ENCODE peak calls at places on chromosomes 3 and 15, in four cellular contexts. One of them, this sample, is unnamed.

GRCh38 chr15:85937661-85938060 is 142.0 kb upstream of the AGBL1 start:
- DNase-seq in DND-41: no peak
- DNase-seq in CD8-positive, alpha-beta memory T cell: no peak
- DNase-seq in uterus: no peak
- DNase-seq in this sample: no peak

GRCh38 chr3:27720899-27721716 is 1.0 kb downstream of the EOMES start:
- DNase-seq in DND-41: no peak
- DNase-seq in CD8-positive, alpha-beta memory T cell: peak; percentile 36
- DNase-seq in uterus: no peak
- DNase-seq in this sample: no peak

GRCh38 chr3:31977736-31978135 is 3.3 kb downstream of the OSBPL10 start:
- DNase-seq in DND-41: no peak
- DNase-seq in CD8-positive, alpha-beta memory T cell: no peak
- DNase-seq in uterus: no peak
- DNase-seq in this sample: no peak

GRCh38 chr3:144363856-144364255 is 392.2 kb downstream of the DIPK2A start:
- DNase-seq in DND-41: no peak
- DNase-seq in CD8-positive, alpha-beta memory T cell: no peak
- DNase-seq in uterus: no peak
- DNase-seq in this sample: no peak

GRCh38 chr3:16828815-16829214 is 55.9 kb upstream of the PLCL2 start:
- DNase-seq in DND-41: no peak
- DNase-seq in CD8-positive, alpha-beta memory T cell: peak; percentile 34
- DNase-seq in uterus: no peak
- DNase-seq in this sample: peak; percentile 48

GRCh38 chr3:65039754-65040210 is 352.0 kb upstream of the ADAMTS9 start:
- DNase-seq in DND-41: no peak
- DNase-seq in CD8-positive, alpha-beta memory T cell: no peak
- DNase-seq in uterus: peak; percentile 34
- DNase-seq in this sample: no peak

GRCh38 chr15:57353317-57353804 is 22.9 kb upstream of the CGNL1 start:
- DNase-seq in DND-41: no peak
- DNase-seq in CD8-positive, alpha-beta memory T cell: no peak
- DNase-seq in uterus: no peak
- DNase-seq in this sample: no peak

GRCh38 chr3:16410659-16411058 is 102.8 kb downstream of the RFTN1 start:
- DNase-seq in DND-41: no peak
- DNase-seq in CD8-positive, alpha-beta memory T cell: no peak
- DNase-seq in uterus: no peak
- DNase-seq in this sample: no peak

GRCh38 chr3:38489766-38490165 is 6.4 kb upstream of the EXOG start:
- DNase-seq in DND-41: no peak
- DNase-seq in CD8-positive, alpha-beta memory T cell: no peak
- DNase-seq in uterus: no peak
- DNase-seq in this sample: no peak

GRCh38 chr3:86815880-86816279 is 175.1 kb downstream of the VGLL3 start:
- DNase-seq in DND-41: no peak
- DNase-seq in CD8-positive, alpha-beta memory T cell: no peak
- DNase-seq in uterus: no peak
- DNase-seq in this sample: no peak

GRCh38 chr3:134976948-134977347 is 181.9 kb downstream of the EPHB1 start:
- DNase-seq in DND-41: no peak
- DNase-seq in CD8-positive, alpha-beta memory T cell: no peak
- DNase-seq in uterus: no peak
- DNase-seq in this sample: no peak

GRCh38 chr3:150377601-150378466 is 30.3 kb upstream of the TSC22D2 start:
- DNase-seq in DND-41: no peak
- DNase-seq in CD8-positive, alpha-beta memory T cell: no peak
- DNase-seq in uterus: no peak
- DNase-seq in this sample: no peak

GRCh38 chr3:102089904-102090492 is 240.7 kb downstream of the NFKBIZ start:
- DNase-seq in DND-41: no peak
- DNase-seq in CD8-positive, alpha-beta memory T cell: no peak
- DNase-seq in uterus: no peak
- DNase-seq in this sample: no peak

GRCh38 chr3:171199473-171199829 is 172.9 kb upstream of the SLC2A2 start:
- DNase-seq in DND-41: no peak
- DNase-seq in CD8-positive, alpha-beta memory T cell: no peak
- DNase-seq in uterus: no peak
- DNase-seq in this sample: no peak

GRCh38 chr3:111539351-111540331 is 2.4 kb upstream of the CD96 start:
- DNase-seq in DND-41: peak; percentile 84
- DNase-seq in CD8-positive, alpha-beta memory T cell: peak; percentile 67
- DNase-seq in uterus: no peak
- DNase-seq in this sample: peak; percentile 62

GRCh38 chr15:90286678-90287077 is 21.2 kb downstream of the NGRN start:
- DNase-seq in DND-41: peak; percentile 40
- DNase-seq in CD8-positive, alpha-beta memory T cell: peak; percentile 60
- DNase-seq in uterus: no peak
- DNase-seq in this sample: peak; percentile 48

GRCh38 chr3:43723121-43723734 is 32.5 kb downstream of the ABHD5 start:
- DNase-seq in DND-41: no peak
- DNase-seq in CD8-positive, alpha-beta memory T cell: no peak
- DNase-seq in uterus: no peak
- DNase-seq in this sample: no peak

GRCh38 chr3:52093751-52094525 is 37.6 kb upstream of the DUSP7 start:
- DNase-seq in DND-41: no peak
- DNase-seq in CD8-positive, alpha-beta memory T cell: no peak
- DNase-seq in uterus: no peak
- DNase-seq in this sample: no peak

GRCh38 chr3:159616234-159616825 is 372.3 kb upstream of the IL12A start:
- DNase-seq in DND-41: no peak
- DNase-seq in CD8-positive, alpha-beta memory T cell: no peak
- DNase-seq in uterus: peak; percentile 17
- DNase-seq in this sample: no peak

GRCh38 chr15:79186616-79187015 is 95.9 kb upstream of the ANKRD34C start:
- DNase-seq in DND-41: no peak
- DNase-seq in CD8-positive, alpha-beta memory T cell: no peak
- DNase-seq in uterus: no peak
- DNase-seq in this sample: no peak

GRCh38 chr15:63466378-63467192 is 37.8 kb upstream of the USP3 start:
- DNase-seq in DND-41: peak; percentile 35
- DNase-seq in CD8-positive, alpha-beta memory T cell: peak; percentile 78
- DNase-seq in uterus: peak; percentile 30
- DNase-seq in this sample: peak; percentile 73

GRCh38 chr3:52990637-52991036 is 55.2 kb downstream of the SFMBT1 start:
- DNase-seq in DND-41: no peak
- DNase-seq in CD8-positive, alpha-beta memory T cell: no peak
- DNase-seq in uterus: no peak
- DNase-seq in this sample: no peak

GRCh38 chr15:52193791-52194190 is 2.6 kb upstream of the GNB5 start:
- DNase-seq in DND-41: no peak
- DNase-seq in CD8-positive, alpha-beta memory T cell: no peak
- DNase-seq in uterus: no peak
- DNase-seq in this sample: no peak

GRCh38 chr3:194714564-194714963 is 28.9 kb downstream of the FAM43A start:
- DNase-seq in DND-41: no peak
- DNase-seq in CD8-positive, alpha-beta memory T cell: no peak
- DNase-seq in uterus: no peak
- DNase-seq in this sample: no peak

GRCh38 chr3:194714122-194714425 is 28.4 kb downstream of the FAM43A start:
- DNase-seq in DND-41: no peak
- DNase-seq in CD8-positive, alpha-beta memory T cell: no peak
- DNase-seq in uterus: no peak
- DNase-seq in this sample: no peak

GRCh38 chr3:194718069-194718468 is 32.4 kb downstream of the FAM43A start:
- DNase-seq in DND-41: no peak
- DNase-seq in CD8-positive, alpha-beta memory T cell: no peak
- DNase-seq in uterus: no peak
- DNase-seq in this sample: no peak

GRCh38 chr3:194713299-194714121 is 27.8 kb downstream of the FAM43A start:
- DNase-seq in DND-41: no peak
- DNase-seq in CD8-positive, alpha-beta memory T cell: no peak
- DNase-seq in uterus: no peak
- DNase-seq in this sample: no peak

GRCh38 chr3:194715022-194715800 is 29.5 kb downstream of the FAM43A start:
- DNase-seq in DND-41: no peak
- DNase-seq in CD8-positive, alpha-beta memory T cell: no peak
- DNase-seq in uterus: no peak
- DNase-seq in this sample: no peak
- H3K4me3 ChIP-seq in DND-41: no peak overlapping the region
- H3K4me3 ChIP-seq in CD8-positive, alpha-beta memory T cell: no peak overlapping the region
- H3K4me3 ChIP-seq in uterus: no peak overlapping the region
- H3K4me3 ChIP-seq in this sample: no peak overlapping the region

DNA sequence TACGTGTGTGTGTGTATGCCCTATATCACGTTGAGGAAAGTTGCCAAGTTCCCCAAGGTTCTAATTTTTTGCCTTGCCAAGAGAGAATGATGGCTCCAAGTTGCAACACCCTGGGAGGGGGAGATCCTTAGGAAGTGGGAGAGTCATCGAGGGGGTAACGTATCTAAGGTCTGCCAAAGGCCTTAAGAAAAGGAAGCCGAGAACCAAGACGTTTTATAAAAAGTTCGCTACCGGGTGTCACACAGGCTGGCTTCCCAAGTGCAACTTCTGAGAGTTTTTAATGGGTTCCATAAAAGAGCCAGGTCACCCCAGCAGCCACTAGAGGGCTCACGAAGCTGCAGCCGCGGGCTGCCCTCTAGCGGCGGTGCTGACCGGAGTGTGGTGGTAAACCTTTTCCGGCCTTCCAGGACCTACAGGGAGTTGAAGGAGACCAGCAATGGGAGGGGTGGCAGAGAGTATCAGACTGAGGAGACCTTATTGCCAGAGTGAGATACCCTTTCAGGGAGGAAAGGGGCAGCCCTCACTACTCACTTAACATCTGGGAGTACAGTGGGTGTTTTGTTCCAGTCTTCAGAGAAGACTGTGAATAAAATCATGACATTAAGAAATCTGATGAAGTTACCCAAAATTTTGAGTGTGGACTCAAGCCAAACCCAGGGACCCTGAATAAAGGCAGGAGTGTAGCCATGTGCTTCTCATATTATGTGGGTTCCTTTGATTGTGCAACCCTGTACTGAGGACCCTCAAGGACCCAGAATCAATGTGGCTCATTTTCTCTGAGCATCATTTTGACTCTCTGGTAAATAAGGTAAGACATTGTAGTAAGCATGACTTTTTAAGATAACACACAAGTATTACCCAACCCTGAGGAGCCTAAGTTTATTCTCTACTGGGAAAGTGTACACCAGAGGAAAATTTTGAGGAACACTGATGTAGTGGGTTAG is 2.5 kb upstream of the RFX7 start:
- DNase-seq in DND-41: peak; percentile 91
- DNase-seq in CD8-positive, alpha-beta memory T cell: peak; percentile 83
- DNase-seq in uterus: peak; percentile 78
- DNase-seq in this sample: peak; percentile 96
- H3K4me3 ChIP-seq in DND-41: peak overlapping the region; percentile 21
- H3K4me3 ChIP-seq in CD8-positive, alpha-beta memory T cell: peak overlapping the region; percentile 72
- H3K4me3 ChIP-seq in uterus: peak overlapping the region; percentile 13
- H3K4me3 ChIP-seq in this sample: peak overlapping the region; percentile 87

GRCh38 chr15:39783244-39783820 is 691 bp upstream of the FSIP1 start:
- DNase-seq in DND-41: no peak
- DNase-seq in CD8-positive, alpha-beta memory T cell: peak; percentile 19
- DNase-seq in uterus: no peak
- DNase-seq in this sample: no peak
- H3K4me3 ChIP-seq in DND-41: peak overlapping the region; percentile 96
- H3K4me3 ChIP-seq in CD8-positive, alpha-beta memory T cell: peak overlapping the region; percentile 94
- H3K4me3 ChIP-seq in uterus: peak overlapping the region; percentile 73
- H3K4me3 ChIP-seq in this sample: peak overlapping the region; percentile 79

GRCh38 chr3:100449214-100449613 is 43.2 kb upstream of the TMEM45A start:
- DNase-seq in DND-41: no peak
- DNase-seq in CD8-positive, alpha-beta memory T cell: no peak
- DNase-seq in uterus: no peak
- DNase-seq in this sample: no peak

GRCh38 chr3:100443690-100444089 is 42.4 kb downstream of the LNP1 start:
- DNase-seq in DND-41: no peak
- DNase-seq in CD8-positive, alpha-beta memory T cell: no peak
- DNase-seq in uterus: no peak
- DNase-seq in this sample: no peak

DNA sequence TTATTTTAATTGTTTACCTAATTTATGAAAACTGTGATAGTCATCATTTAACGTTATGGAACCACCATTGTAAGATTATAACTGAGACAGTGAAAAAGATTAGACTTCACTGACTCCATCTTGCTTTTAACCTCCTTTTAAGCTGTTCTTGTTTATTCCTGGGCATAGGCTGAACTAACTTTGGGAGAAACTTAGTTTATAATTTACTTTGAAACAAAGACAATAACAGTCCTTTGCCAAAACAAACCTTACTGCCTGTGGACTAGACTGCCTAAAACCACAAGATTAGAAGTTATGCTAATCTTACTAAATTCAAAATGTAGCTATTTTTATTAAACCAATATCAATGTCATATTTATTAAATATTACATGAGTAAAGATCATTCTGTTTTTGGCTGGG is 44.3 kb upstream of the TMEM45A start:
- DNase-seq in DND-41: no peak
- DNase-seq in CD8-positive, alpha-beta memory T cell: no peak
- DNase-seq in uterus: no peak
- DNase-seq in this sample: no peak
- H3K4me3 ChIP-seq in DND-41: no peak overlapping the region
- H3K4me3 ChIP-seq in CD8-positive, alpha-beta memory T cell: no peak overlapping the region
- H3K4me3 ChIP-seq in uterus: no peak overlapping the region
- H3K4me3 ChIP-seq in this sample: no peak overlapping the region